ENCODE peak calls at places on chromosomes 3 and 15, in seven cellular contexts. S, M, L, O, U, R and A are unnamed samples.

GRCh38 chr3:185024966-185025365 is 127.9 kb downstream of the C3orf70 start:
- DNase-seq in O (no peak), S (no peak), U (no peak), L (no peak), R (no peak), M (no peak), A (no peak)

GRCh38 chr15:33608714-33609113 is 297.9 kb downstream of the RYR3 start:
- DNase-seq in R (no peak), U (no peak), L (no peak), M (peak), S (no peak), O (no peak), A (no peak)

GRCh38 chr3:50573566-50574279 is 4.4 kb downstream of the HEMK1 start:
- DNase-seq in L (no peak), U (no peak), O (no peak), R (no peak), S (no peak), M (no peak), A (no peak)

GRCh38 chr3:9214599-9214998 is 34.8 kb downstream of the SRGAP3 start:
- DNase-seq in S (no peak), O (peak), U (peak), R (no peak), L (no peak), M (no peak), A (no peak)

GRCh38 chr15:44727462-44728231 is 8.7 kb upstream of the TRIM69 start:
- DNase-seq in O (no peak), M (no peak), S (no peak), L (no peak), U (no peak), R (no peak), A (no peak)

GRCh38 chr3:69174435-69174834 is 52.0 kb upstream of the LMOD3 start:
- DNase-seq in S (no peak), O (no peak), M (no peak), L (no peak), R (no peak), U (no peak), A (no peak)

GRCh38 chr3:160707187-160707789 is 30.3 kb downstream of the ARL14 start:
- DNase-seq in U (peak), O (peak), S (no peak), L (no peak), R (no peak), M (peak), A (no peak)

GRCh38 chr15:45635763-45636292 is 999 bp downstream of the SQOR start:
- DNase-seq in U (no peak), O (no peak), S (no peak), M (no peak), L (no peak), R (no peak), A (no peak)

GRCh38 chr3:18443670-18444596 is 18.8 kb upstream of the SATB1 start:
- DNase-seq in R (peak), O (no peak), U (no peak), S (peak), M (peak), L (peak), A (no peak)

GRCh38 chr15:77630956-77631789 is 1.5 kb downstream of the LINGO1 start:
- DNase-seq in M (peak), U (peak), S (no peak), R (no peak), O (no peak), L (no peak), A (peak)

GRCh38 chr15:67433495-67434099 is 87.3 kb upstream of the C15orf61 start:
- DNase-seq in M (peak), S (peak), L (peak), U (peak), R (no peak), O (peak), A (peak)

GRCh38 chr3:50675179-50676030 is 678 bp downstream of the DOCK3 start:
- DNase-seq in R (peak), M (peak), O (no peak), L (peak), U (peak), S (no peak), A (peak)

GRCh38 chr3:9169326-9169725 is 80.1 kb downstream of the SRGAP3 start:
- DNase-seq in O (no peak), L (no peak), S (no peak), U (no peak), M (no peak), R (no peak), A (no peak)

GRCh38 chr3:195889843-195890407 is 18.4 kb downstream of the TNK2 start:
- DNase-seq in R (peak), O (no peak), U (no peak), M (peak), L (no peak), S (peak), A (no peak)

GRCh38 chr3:25426408-25426807 is 1.7 kb upstream of the RARB start:
- DNase-seq in M (peak), S (no peak), U (peak), L (no peak), R (no peak), O (peak), A (no peak)

GRCh38 chr3:50207359-50208042 is 2.4 kb downstream of the SLC38A3 start:
- DNase-seq in M (no peak), R (no peak), O (no peak), U (no peak), S (no peak), L (no peak), A (no peak)

GRCh38 chr3:71369733-71370391 is 213.7 kb downstream of the FOXP1 start:
- DNase-seq in M (no peak), S (no peak), L (no peak), O (peak), R (no peak), U (no peak), A (no peak)

GRCh38 chr3:168094877-168095610 is 680 bp downstream of the GOLIM4 start:
- DNase-seq in L (peak), R (peak), S (peak), O (peak), U (peak), M (peak), A (peak)

GRCh38 chr3:126121632-126122031 is 37.7 kb upstream of the SLC41A3 start:
- DNase-seq in O (no peak), S (peak), U (no peak), R (peak), M (peak), L (no peak), A (peak)

GRCh38 chr3:169836942-169837275 is 24.2 kb upstream of the LRRC34 start:
- DNase-seq in M (no peak), L (no peak), S (no peak), U (no peak), R (no peak), O (no peak), A (no peak)

GRCh38 chr3:96813820-96814580 is 394 bp upstream of the EPHA6 start:
- DNase-seq in O (peak), U (peak), M (peak), L (peak), S (peak), R (peak), A (peak)

GRCh38 chr15:100204211-100204610 is 137.6 kb downstream of the ADAMTS17 start:
- DNase-seq in M (no peak), S (no peak), R (no peak), L (no peak), O (no peak), U (no peak), A (no peak)

GRCh38 chr15:39558421-39558820 is 22.5 kb upstream of the THBS1 start:
- DNase-seq in S (peak), O (no peak), M (no peak), U (no peak), L (no peak), R (no peak), A (no peak)

DNA sequence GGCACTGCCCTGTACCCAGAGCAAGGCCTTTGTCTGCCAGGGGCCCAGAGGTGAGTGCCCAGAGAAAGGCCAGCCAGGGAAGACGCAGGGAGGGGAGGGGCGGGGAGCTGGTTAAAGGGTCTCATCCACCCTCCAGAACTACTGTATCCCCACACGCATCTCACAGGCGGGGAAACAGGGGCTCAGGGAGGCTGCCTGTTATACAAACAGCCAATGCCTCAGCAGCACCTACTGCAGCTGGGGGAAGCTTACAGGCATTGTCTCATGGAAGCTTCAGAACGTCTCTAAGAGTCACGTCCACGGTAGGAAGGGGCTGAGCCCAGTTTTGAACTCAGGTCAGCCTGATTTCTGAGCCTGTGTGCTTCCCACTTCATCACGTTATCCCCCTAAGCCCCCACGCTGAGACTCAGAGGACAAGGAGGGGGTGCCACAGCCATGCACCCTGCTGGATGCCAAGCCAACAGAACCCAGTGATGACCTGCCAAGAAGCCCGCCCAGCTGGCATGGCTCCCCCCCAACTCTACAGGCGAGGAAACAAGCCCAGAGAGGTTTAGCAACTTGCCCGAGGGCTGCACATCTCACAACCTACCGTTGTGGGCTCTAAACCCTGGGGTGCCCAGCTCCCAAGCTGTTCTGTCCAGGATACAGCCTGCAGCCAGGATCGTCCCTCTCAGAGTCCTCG is 54.5 kb downstream of the IQSEC1 start:
- DNase-seq in R (peak), S (no peak), L (no peak), O (no peak), M (no peak), U (no peak), A (no peak)
- H3K4me3 ChIP-seq in R (peak), S (peak), L (no peak), O (peak), M (no peak), U (no peak), A (no peak)

GRCh38 chr15:90184119-90184785 is 16.9 kb upstream of the SEMA4B start:
- DNase-seq in M (peak), U (peak), L (peak), S (peak), R (peak), O (peak), A (no peak)

GRCh38 chr15:90178468-90179435 is 22.4 kb upstream of the SEMA4B start:
- DNase-seq in O (no peak), U (no peak), R (no peak), M (no peak), L (no peak), S (no peak), A (no peak)

GRCh38 chr15:90177012-90177411 is 24.1 kb upstream of the SEMA4B start:
- DNase-seq in M (peak), L (no peak), R (no peak), O (no peak), S (no peak), U (no peak), A (no peak)

GRCh38 chr15:90184786-90185704 is 16.1 kb upstream of the SEMA4B start:
- DNase-seq in M (peak), O (no peak), U (peak), L (peak), R (peak), S (peak), A (peak)

GRCh38 chr15:90181781-90182180 is 19.3 kb upstream of the SEMA4B start:
- DNase-seq in L (no peak), O (no peak), R (no peak), M (no peak), S (no peak), U (no peak), A (no peak)
- H3K4me3 ChIP-seq in L (no peak), O (no peak), R (no peak), M (no peak), S (no peak), U (no peak), A (no peak)

GRCh38 chr3:76566904-76567303 is 473.0 kb upstream of the ROBO2 start:
- DNase-seq in L (no peak), R (no peak), M (no peak), U (no peak), O (no peak), S (no peak), A (no peak)

GRCh38 chr3:76576201-76576600 is 463.7 kb upstream of the ROBO2 start:
- DNase-seq in S (no peak), M (no peak), R (no peak), U (no peak), O (no peak), L (no peak), A (no peak)

GRCh38 chr3:76566211-76566534 is 473.7 kb upstream of the ROBO2 start:
- DNase-seq in M (no peak), L (no peak), U (no peak), S (no peak), O (no peak), R (no peak), A (no peak)

GRCh38 chr3:76565496-76566210 is 474.2 kb upstream of the ROBO2 start:
- DNase-seq in R (no peak), O (no peak), L (no peak), U (no peak), S (no peak), M (no peak), A (no peak)

DNA sequence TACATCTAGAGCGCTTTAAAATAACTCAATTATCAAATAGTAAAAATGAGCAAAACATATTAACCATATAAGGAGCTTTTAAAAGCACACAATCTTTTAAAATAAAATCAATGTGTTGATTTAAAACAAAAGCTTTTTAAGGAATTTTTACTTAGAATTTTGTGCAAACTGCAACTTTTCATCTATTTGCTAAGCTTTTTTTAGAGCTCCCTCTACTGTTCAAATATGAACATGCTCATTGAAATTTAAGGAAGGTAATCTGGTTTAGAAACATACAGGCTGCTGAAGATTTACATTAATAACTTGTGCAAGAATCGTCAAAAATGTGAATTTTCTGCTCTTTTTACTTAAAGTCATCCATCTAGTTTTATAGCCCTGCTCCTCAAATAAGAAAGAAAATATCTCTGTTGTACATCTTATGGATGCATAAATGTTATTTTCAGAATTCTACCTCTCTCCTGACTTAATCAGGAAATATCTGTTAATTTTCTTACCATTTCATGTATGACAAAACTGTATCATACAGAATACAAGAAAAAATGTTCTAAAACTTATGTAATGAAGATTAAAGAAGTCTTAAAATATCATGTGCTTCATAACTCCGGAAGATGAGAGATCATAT is 469.4 kb upstream of the ROBO2 start:
- DNase-seq in L (no peak), O (no peak), U (no peak), R (no peak), M (peak), S (no peak), A (no peak)
- H3K4me3 ChIP-seq in L (no peak), O (no peak), U (no peak), R (no peak), M (no peak), S (no peak), A (no peak)

GRCh38 chr15:59237119-59237853 is 30.6 kb downstream of the LDHAL6B start:
- DNase-seq in O (no peak), L (no peak), M (no peak), U (no peak), S (no peak), R (no peak), A (no peak)
- H3K4me3 ChIP-seq in O (no peak), L (no peak), M (no peak), U (no peak), S (no peak), R (no peak), A (no peak)